ENCODE peak calls at places on chromosome 1, in nine cellular contexts. Q is CD4-positive, CD25-positive, alpha-beta regulatory T cell; Z is transverse colon; R is Peyer's patch; I is CD8-positive, alpha-beta T cell; O is fibroblast of lung; K is left ventricle myocardium inferior; N is aorta; A is naive thymus-derived CD4-positive, alpha-beta T cell. C is an unnamed sample. For H3K4me1 and H3K27me3, the result is how much of the 10 kb centered on the place peaks cover.

GRCh38 chr1:87224209-87224608 is 104.5 kb upstream of the LMO4 start:
- DNase-seq in Q (no peak), Z (no peak), R (no peak), I (no peak), O (peak), K (no peak), N (no peak), A (no peak), C (no peak)

GRCh38 chr1:209756608-209757445 is 974 bp downstream of the TRAF3IP3 start:
- DNase-seq in Q (no peak), Z (peak), R (no peak), I (peak), O (no peak), K (no peak), N (no peak), A (peak), C (peak)

GRCh38 chr1:119276558-119276957 is 92.0 kb upstream of the HAO2 start:
- DNase-seq in Q (no peak), Z (no peak), R (no peak), I (no peak), O (no peak), K (no peak), N (no peak), A (no peak), C (no peak)

GRCh38 chr1:83978056-83978455 is 20.9 kb downstream of the TTLL7 start:
- DNase-seq in Q (no peak), Z (no peak), R (no peak), I (no peak), O (no peak), K (no peak), N (no peak), A (no peak), C (no peak)

GRCh38 chr1:202251424-202252256 is 58.0 kb downstream of the LGR6 start:
- DNase-seq in Q (no peak), Z (no peak), R (no peak), I (no peak), O (no peak), K (no peak), N (no peak), A (no peak), C (no peak)

GRCh38 chr1:153728305-153729066 is 636 bp downstream of the INTS3 start:
- DNase-seq in Q (no peak), Z (peak), R (peak), I (peak), O (peak), K (peak), N (peak), A (peak), C (peak)

GRCh38 chr1:156104065-156104810 is 10.3 kb upstream of the LMNA start:
- DNase-seq in Q (peak), Z (peak), R (peak), I (no peak), O (peak), K (peak), N (peak), A (peak), C (peak)

GRCh38 chr1:2481885-2482284 is 5.8 kb downstream of the PLCH2 start:
- DNase-seq in Q (no peak), Z (no peak), R (no peak), I (no peak), O (no peak), K (no peak), N (no peak), A (no peak), C (no peak)

GRCh38 chr1:227459977-227460376 is 103.4 kb upstream of the ZNF678 start:
- DNase-seq in Q (no peak), Z (no peak), R (no peak), I (no peak), O (no peak), K (no peak), N (no peak), A (no peak), C (no peak)

GRCh38 chr1:177862916-177863315 is 106.9 kb downstream of the SEC16B start:
- DNase-seq in Q (no peak), Z (no peak), R (no peak), I (no peak), O (no peak), K (no peak), N (no peak), A (no peak), C (no peak)
- H3K4me1 ChIP-seq in Q (under half), Z (under half), R (under half), I (under half), O (under half), K (under half), N (under half), A (under half), C (under half)

GRCh38 chr1:1225913-1226312 is 5.9 kb downstream of the SDF4 start:
- DNase-seq in Q (no peak), Z (no peak), R (no peak), I (no peak), O (no peak), K (no peak), N (no peak), A (no peak), C (no peak)
- H3K4me3 ChIP-seq in Q (no peak), Z (no peak), R (no peak), I (no peak), O (no peak), K (no peak), N (no peak), A (no peak), C (no peak)

GRCh38 chr1:7234471-7234755 is 449.2 kb downstream of the CAMTA1 start:
- DNase-seq in Q (no peak), Z (no peak), R (no peak), I (no peak), O (no peak), K (no peak), N (no peak), A (no peak), C (no peak)
- H3K27me3 ChIP-seq in Q (under half), Z (under half), R (under half), I (under half), O (under half), K (under half), N (under half), A (under half), C (under half)

GRCh38 chr1:21299007-21299406 is 8.7 kb upstream of the ECE1 start:
- DNase-seq in Q (no peak), Z (peak), R (peak), I (no peak), O (no peak), K (no peak), N (no peak), A (no peak), C (no peak)
- H3K4me1 ChIP-seq in Q (half or more), Z (under half), R (under half), I (half or more), O (under half), K (half or more), N (under half), A (half or more), C (under half)